ENCODE peak calls at places on chromosomes 6 and 20, in five cellular contexts. W, U, O, H and Q are unnamed samples.

GRCh38 chr20:33408716-33409654 is 7.7 kb upstream of the CDK5RAP1 start:
- DNase-seq in W (no peak), U (no peak), O (no peak), H (no peak), Q (no peak)

GRCh38 chr6:121503633-121504032 is 68.2 kb downstream of the GJA1 start:
- DNase-seq in W (no peak), U (no peak), O (no peak), H (no peak), Q (peak; percentile 41)

GRCh38 chr6:116047173-116047933 is 13.3 kb downstream of the FRK start:
- DNase-seq in W (no peak), U (no peak), O (no peak), H (peak; percentile 59), Q (no peak)

GRCh38 chr20:13659288-13659687 is 20.6 kb upstream of the TASP1 start:
- DNase-seq in W (no peak), U (no peak), O (no peak), H (no peak), Q (no peak)

GRCh38 chr20:60068509-60068908 is 110.3 kb downstream of the CDH26 start:
- DNase-seq in W (no peak), U (no peak), O (no peak), H (no peak), Q (no peak)

GRCh38 chr6:16712250-16712930 is 48.9 kb downstream of the ATXN1 start:
- DNase-seq in W (no peak), U (no peak), O (no peak), H (no peak), Q (peak; percentile 62)

GRCh38 chr20:57104711-57105110 is 161.7 kb downstream of the BMP7 start:
- DNase-seq in W (no peak), U (no peak), O (no peak), H (no peak), Q (no peak)

GRCh38 chr6:169865346-169866139 is 114.1 kb downstream of the ERMARD start:
- DNase-seq in W (no peak), U (peak; percentile 38), O (no peak), H (no peak), Q (no peak)

GRCh38 chr6:63808576-63808975 is 173.0 kb downstream of the PHF3 start:
- DNase-seq in W (no peak), U (no peak), O (no peak), H (no peak), Q (no peak)

GRCh38 chr6:90537723-90538407 is 49.0 kb downstream of the MAP3K7 start:
- DNase-seq in W (no peak), U (no peak), O (no peak), H (no peak), Q (no peak)

GRCh38 chr20:35838213-35838612 is 66.4 kb downstream of the PHF20 start:
- DNase-seq in W (no peak), U (no peak), O (no peak), H (no peak), Q (no peak)

GRCh38 chr6:119002069-119002468 is 67.1 kb upstream of the MCM9 start:
- DNase-seq in W (no peak), U (no peak), O (no peak), H (no peak), Q (no peak)

GRCh38 chr6:131678401-131678800 is 22.8 kb downstream of the OR2A4 start:
- DNase-seq in W (no peak), U (no peak), O (no peak), H (no peak), Q (no peak)
- TF ChIP-seq MAX in W (no peak), U (no peak), O (no peak), H (no peak), Q (no peak)

GRCh38 chr6:14838041-14838596 is 407.8 kb upstream of the JARID2 start:
- DNase-seq in W (no peak), U (no peak), O (no peak), H (no peak), Q (no peak)

GRCh38 chr6:14844411-14844810 is 401.5 kb upstream of the JARID2 start:
- DNase-seq in W (no peak), U (no peak), O (no peak), H (no peak), Q (no peak)

GRCh38 chr6:14837435-14837834 is 408.4 kb upstream of the JARID2 start:
- DNase-seq in W (no peak), U (no peak), O (no peak), H (no peak), Q (no peak)

DNA sequence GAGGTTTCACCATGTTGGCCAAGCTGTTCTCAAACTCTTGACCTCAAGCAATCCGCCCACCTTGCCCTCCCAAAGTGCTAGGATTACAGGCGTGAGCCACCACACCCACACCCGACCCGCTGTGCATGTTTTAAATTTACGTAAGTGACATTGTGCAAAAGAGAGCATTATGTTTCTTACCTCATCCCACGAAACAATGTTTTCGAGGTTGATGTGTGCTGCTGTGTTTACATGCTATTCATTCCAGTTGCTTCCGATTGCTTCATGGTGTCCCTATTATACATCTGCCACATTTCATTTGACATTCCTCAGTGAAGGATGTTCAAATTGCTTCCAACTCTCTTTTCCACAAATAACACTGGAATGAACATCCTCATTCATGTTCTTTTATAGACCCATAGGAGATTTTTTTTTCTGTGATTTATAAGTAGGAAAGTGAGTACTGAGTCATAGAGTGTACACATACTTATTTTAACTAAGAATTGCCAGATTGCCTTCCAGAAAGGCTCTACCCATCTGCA is 403.9 kb upstream of the JARID2 start:
- DNase-seq in W (no peak), U (no peak), O (no peak), H (no peak), Q (no peak)
- H3K9ac ChIP-seq in W (no peak overlapping the region), U (no peak overlapping the region), O (no peak overlapping the region), H (no peak overlapping the region), Q (no peak overlapping the region)

GRCh38 chr6:106895703-106896040 is 78.9 kb downstream of the CD24 start:
- DNase-seq in W (no peak), U (no peak), O (no peak), H (no peak), Q (no peak)
- TF ChIP-seq MAX in W (no peak), U (no peak), O (no peak), H (no peak), Q (no peak)

DNA sequence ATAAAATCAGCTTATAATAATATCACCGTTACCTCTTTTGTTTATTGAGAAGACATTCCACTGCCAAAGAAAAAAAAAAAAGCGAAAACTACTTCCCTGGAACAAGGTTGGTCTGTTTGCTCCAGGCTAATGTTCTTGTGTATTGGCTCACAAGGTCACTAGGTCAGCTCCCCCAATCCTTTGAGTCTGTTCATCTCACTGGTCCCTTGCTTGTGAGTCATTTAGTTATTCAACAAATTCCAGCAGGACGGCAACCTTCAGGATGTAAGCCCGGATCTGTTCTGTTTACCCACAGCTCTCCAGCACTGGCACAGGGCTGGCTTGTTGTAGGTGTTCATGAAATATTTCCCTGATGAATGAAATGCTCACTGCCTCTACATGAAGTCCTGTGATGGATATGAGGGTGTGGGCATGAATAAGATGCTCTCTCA is 3.3 kb downstream of the ARHGAP40 start:
- DNase-seq in W (no peak), U (no peak), O (no peak), H (peak; percentile 100), Q (peak; percentile 82)
- H3K9ac ChIP-seq in W (no peak overlapping the region), U (no peak overlapping the region), O (no peak overlapping the region), H (no peak overlapping the region), Q (no peak overlapping the region)